ENCODE peak calls at places on chromosome 6, in eight cellular contexts. Y is tibial nerve, V is stomach, S is GM12878, Z is suprapubic skin, B is transverse colon, G is A549, E is ovary. I is an unnamed sample.

GRCh38 chr6:104484626-104485025 is 375.1 kb downstream of the HACE1 start:
- DNase-seq in Y (no peak), V (no peak), S (no peak), Z (no peak), B (no peak), G (no peak), E (no peak), I (no peak)

GRCh38 chr6:111750753-111751684 is 122.2 kb downstream of the FYN start:
- DNase-seq in Y (no peak), V (no peak), S (no peak), Z (no peak), B (peak; percentile 33), G (no peak), E (no peak), I (no peak)

GRCh38 chr6:166760288-166760687 is 133.2 kb upstream of the RPS6KA2 start:
- DNase-seq in Y (no peak), V (no peak), S (no peak), Z (no peak), B (no peak), G (no peak), E (no peak), I (no peak)

GRCh38 chr6:143896096-143896880 is 32.0 kb downstream of the ZC2HC1B start:
- DNase-seq in Y (no peak), V (peak; percentile 50), S (no peak), Z (no peak), B (peak; percentile 52), G (no peak), E (no peak), I (no peak)

GRCh38 chr6:24799541-24799915 is 811 bp upstream of the ARMH2 start:
- DNase-seq in Y (no peak), V (no peak), S (no peak), Z (no peak), B (no peak), G (no peak), E (no peak), I (no peak)

GRCh38 chr6:89610149-89610642 is 28.4 kb downstream of the LYRM2 start:
- DNase-seq in Y (peak; percentile 45), V (peak; percentile 80), S (peak; percentile 30), Z (no peak), B (peak; percentile 81), G (peak; percentile 50), E (peak; percentile 70), I (peak; percentile 74)

GRCh38 chr6:144234935-144235334 is 50.2 kb upstream of the UTRN start:
- DNase-seq in Y (no peak), V (no peak), S (no peak), Z (no peak), B (no peak), G (no peak), E (no peak), I (no peak)

GRCh38 chr6:127053032-127053908 is 65.2 kb upstream of the RSPO3 start:
- DNase-seq in Y (no peak), V (no peak), S (no peak), Z (no peak), B (no peak), G (no peak), E (no peak), I (no peak)

GRCh38 chr6:110708295-110708965 is 106.8 kb downstream of the CDK19 start:
- DNase-seq in Y (no peak), V (no peak), S (no peak), Z (no peak), B (no peak), G (no peak), E (no peak), I (no peak)

GRCh38 chr6:22248513-22249308 is 48.1 kb downstream of the PRL start:
- DNase-seq in Y (no peak), V (no peak), S (no peak), Z (no peak), B (no peak), G (peak; percentile 92), E (no peak), I (no peak)

GRCh38 chr6:35960192-35960591 is 39.3 kb upstream of the SRPK1 start:
- DNase-seq in Y (no peak), V (no peak), S (no peak), Z (no peak), B (no peak), G (no peak), E (no peak), I (no peak)

GRCh38 chr6:88455317-88455716 is 289.2 kb upstream of the CNR1 start:
- DNase-seq in Y (no peak), V (no peak), S (no peak), Z (no peak), B (no peak), G (no peak), E (no peak), I (no peak)

GRCh38 chr6:53347921-53348435 is 772 bp downstream of the ELOVL5 start:
- DNase-seq in Y (peak; percentile 41), V (peak; percentile 36), S (no peak), Z (peak; percentile 84), B (peak; percentile 61), G (peak; percentile 32), E (peak; percentile 83), I (peak; percentile 74)

GRCh38 chr6:113412589-113413367 is 444.4 kb upstream of the MARCKS start:
- DNase-seq in Y (no peak), V (no peak), S (no peak), Z (no peak), B (no peak), G (no peak), E (no peak), I (no peak)

GRCh38 chr6:10146723-10147451 is 268.0 kb downstream of the TFAP2A start:
- DNase-seq in Y (no peak), V (no peak), S (peak; percentile 8), Z (no peak), B (no peak), G (peak; percentile 20), E (no peak), I (no peak)

GRCh38 chr6:2940010-2940850 is 31.1 kb downstream of the SERPINB6 start:
- DNase-seq in Y (no peak), V (peak; percentile 25), S (peak; percentile 99), Z (peak; percentile 43), B (no peak), G (peak; percentile 11), E (no peak), I (peak; percentile 46)

GRCh38 chr6:121335111-121336008 is 1.1 kb upstream of the TBC1D32 start:
- DNase-seq in Y (no peak), V (no peak), S (no peak), Z (no peak), B (no peak), G (no peak), E (no peak), I (no peak)
- TF ChIP-seq EP300 in Y (no peak), V (no peak), S (no peak), Z (no peak), B (no peak), G (no peak), E (no peak), I (no peak)

GRCh38 chr6:155291291-155291690 is 23.0 kb downstream of the TFB1M start:
- DNase-seq in Y (no peak), V (no peak), S (no peak), Z (no peak), B (no peak), G (no peak), E (no peak), I (no peak)

GRCh38 chr6:155287762-155288161 is 23.9 kb downstream of the CLDN20 start:
- DNase-seq in Y (no peak), V (no peak), S (no peak), Z (no peak), B (no peak), G (no peak), E (no peak), I (no peak)

GRCh38 chr6:155290491-155290890 is 23.8 kb downstream of the TFB1M start:
- DNase-seq in Y (no peak), V (no peak), S (no peak), Z (no peak), B (no peak), G (no peak), E (no peak), I (no peak)

GRCh38 chr6:155297669-155298068 is 16.6 kb downstream of the TFB1M start:
- DNase-seq in Y (no peak), V (no peak), S (no peak), Z (no peak), B (no peak), G (no peak), E (no peak), I (no peak)

GRCh38 chr6:155292711-155293110 is 21.6 kb downstream of the TFB1M start:
- DNase-seq in Y (no peak), V (no peak), S (no peak), Z (no peak), B (no peak), G (no peak), E (no peak), I (no peak)
- TF ChIP-seq POLR2A in Y (no peak), V (no peak), S (no peak), Z (no peak), B (no peak), G (no peak), E (no peak), I (no peak)

DNA sequence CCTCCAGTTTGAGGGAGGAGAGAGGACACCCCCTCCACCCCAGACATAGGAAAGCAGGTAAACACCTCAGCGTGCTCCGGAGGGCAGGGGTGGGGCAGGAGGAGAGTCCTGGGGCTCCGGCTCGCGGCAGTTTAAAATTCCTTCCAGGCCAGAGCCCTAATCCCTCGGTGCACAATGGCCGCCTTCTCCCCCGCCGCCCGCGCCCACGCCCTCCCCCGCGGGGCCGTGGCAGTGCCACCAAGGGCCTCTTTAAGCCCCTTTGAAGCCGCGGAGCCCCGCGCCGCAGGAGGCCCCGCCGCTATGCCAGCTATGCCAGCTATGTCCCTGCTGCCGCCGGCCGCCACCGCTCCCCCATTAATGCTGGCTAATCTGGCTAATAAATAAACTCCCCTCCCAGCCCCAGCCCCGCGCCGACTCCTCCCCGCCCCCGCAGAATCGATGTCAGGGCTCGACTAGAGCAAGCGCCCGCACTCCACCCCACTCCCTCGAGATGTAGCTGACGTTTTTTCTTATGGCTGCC is 125.1 kb downstream of the MRPL14 start:
- DNase-seq in Y (no peak), V (no peak), S (no peak), Z (no peak), B (no peak), G (peak; percentile 74), E (peak; percentile 40), I (peak; percentile 88)
- TF ChIP-seq EP300 in Y (no peak), V (no peak), S (no peak), Z (no peak), B (no peak), G (peak; percentile 86), E (no peak), I (no peak)

GRCh38 chr6:26158581-26159416 is 71.6 kb downstream of the HFE start:
- DNase-seq in Y (no peak), V (peak; percentile 73), S (peak; percentile 53), Z (peak; percentile 87), B (peak; percentile 87), G (peak; percentile 55), E (peak; percentile 66), I (peak; percentile 72)

GRCh38 chr6:26159417-26160273 is 72.4 kb downstream of the HFE start:
- DNase-seq in Y (no peak), V (no peak), S (peak; percentile 45), Z (no peak), B (no peak), G (peak; percentile 33), E (no peak), I (no peak)

GRCh38 chr6:26156850-26157149 is 69.6 kb downstream of the HFE start:
- DNase-seq in Y (no peak), V (no peak), S (no peak), Z (no peak), B (no peak), G (no peak), E (no peak), I (no peak)

GRCh38 chr6:26157150-26157837 is 70.1 kb downstream of the HFE start:
- DNase-seq in Y (peak; percentile 46), V (peak; percentile 69), S (no peak), Z (peak; percentile 87), B (peak; percentile 77), G (no peak), E (peak; percentile 80), I (peak; percentile 29)

GRCh38 chr6:26157838-26158580 is 70.8 kb downstream of the HFE start:
- DNase-seq in Y (peak; percentile 70), V (peak; percentile 86), S (peak; percentile 99), Z (peak; percentile 88), B (peak; percentile 89), G (peak; percentile 96), E (peak; percentile 82), I (peak; percentile 84)
- TF ChIP-seq POLR2A in Y (peak; percentile 98), V (peak; percentile 99), S (peak; percentile 78), Z (peak; percentile 93), B (peak; percentile 100), G (peak; percentile 90), E (peak; percentile 96), I (peak; percentile 93)